ENCODE peak calls at places on chromosomes 2 and 18, in ten cellular contexts. One of them, this sample, is unnamed.

GRCh38 chr2:108870069-108870644 is 83.6 kb downstream of the CCDC138 start:
- DNase-seq in immature natural killer cell: no peak
- DNase-seq in GDM1: no peak
- DNase-seq in NCI-H69: no peak
- DNase-seq in germinal center: no peak
- DNase-seq in HL-60: no peak
- DNase-seq in activated CD8-positive, alpha-beta T cell treated with anti-CD3 and anti-CD28 coated beads for 36 hours: no peak
- DNase-seq in iris pigment epithelial cell: no peak
- DNase-seq in activated CD4-positive, alpha-beta T cell treated with anti-CD3 and anti-CD28 coated beads for 24 hours: no peak
- DNase-seq in NCI-H2171: no peak
- DNase-seq in this sample: no peak

GRCh38 chr2:152036611-152037469 is 62.0 kb downstream of the CACNB4 start:
- DNase-seq in immature natural killer cell: peak
- DNase-seq in GDM1: peak
- DNase-seq in NCI-H69: peak
- DNase-seq in germinal center: peak
- DNase-seq in HL-60: peak
- DNase-seq in activated CD8-positive, alpha-beta T cell treated with anti-CD3 and anti-CD28 coated beads for 36 hours: peak
- DNase-seq in iris pigment epithelial cell: peak
- DNase-seq in activated CD4-positive, alpha-beta T cell treated with anti-CD3 and anti-CD28 coated beads for 24 hours: peak
- DNase-seq in NCI-H2171: peak
- DNase-seq in this sample: peak

GRCh38 chr18:9659499-9660387 is 45.4 kb upstream of the PPP4R1 start:
- DNase-seq in immature natural killer cell: no peak
- DNase-seq in GDM1: no peak
- DNase-seq in NCI-H69: no peak
- DNase-seq in germinal center: no peak
- DNase-seq in HL-60: no peak
- DNase-seq in activated CD8-positive, alpha-beta T cell treated with anti-CD3 and anti-CD28 coated beads for 36 hours: no peak
- DNase-seq in iris pigment epithelial cell: no peak
- DNase-seq in activated CD4-positive, alpha-beta T cell treated with anti-CD3 and anti-CD28 coated beads for 24 hours: no peak
- DNase-seq in NCI-H2171: no peak
- DNase-seq in this sample: no peak

GRCh38 chr2:85710687-85711577 is 16.8 kb downstream of the GNLY start:
- DNase-seq in immature natural killer cell: no peak
- DNase-seq in GDM1: no peak
- DNase-seq in NCI-H69: no peak
- DNase-seq in germinal center: no peak
- DNase-seq in HL-60: peak
- DNase-seq in activated CD8-positive, alpha-beta T cell treated with anti-CD3 and anti-CD28 coated beads for 36 hours: no peak
- DNase-seq in iris pigment epithelial cell: peak
- DNase-seq in activated CD4-positive, alpha-beta T cell treated with anti-CD3 and anti-CD28 coated beads for 24 hours: no peak
- DNase-seq in NCI-H2171: no peak
- DNase-seq in this sample: peak

GRCh38 chr2:85949280-85949679 is 60.5 kb upstream of the ST3GAL5 start:
- DNase-seq in immature natural killer cell: no peak
- DNase-seq in GDM1: no peak
- DNase-seq in NCI-H69: peak
- DNase-seq in germinal center: no peak
- DNase-seq in HL-60: no peak
- DNase-seq in activated CD8-positive, alpha-beta T cell treated with anti-CD3 and anti-CD28 coated beads for 36 hours: no peak
- DNase-seq in iris pigment epithelial cell: no peak
- DNase-seq in activated CD4-positive, alpha-beta T cell treated with anti-CD3 and anti-CD28 coated beads for 24 hours: no peak
- DNase-seq in NCI-H2171: no peak
- DNase-seq in this sample: no peak

GRCh38 chr18:59461171-59461570 is 102.1 kb upstream of the LMAN1 start:
- DNase-seq in immature natural killer cell: no peak
- DNase-seq in GDM1: no peak
- DNase-seq in NCI-H69: peak
- DNase-seq in germinal center: no peak
- DNase-seq in HL-60: no peak
- DNase-seq in activated CD8-positive, alpha-beta T cell treated with anti-CD3 and anti-CD28 coated beads for 36 hours: no peak
- DNase-seq in iris pigment epithelial cell: no peak
- DNase-seq in activated CD4-positive, alpha-beta T cell treated with anti-CD3 and anti-CD28 coated beads for 24 hours: no peak
- DNase-seq in NCI-H2171: no peak
- DNase-seq in this sample: no peak

GRCh38 chr2:203471323-203471722 is 63.8 kb downstream of the RAPH1 start:
- DNase-seq in immature natural killer cell: no peak
- DNase-seq in GDM1: no peak
- DNase-seq in NCI-H69: no peak
- DNase-seq in germinal center: no peak
- DNase-seq in HL-60: no peak
- DNase-seq in activated CD8-positive, alpha-beta T cell treated with anti-CD3 and anti-CD28 coated beads for 36 hours: no peak
- DNase-seq in iris pigment epithelial cell: no peak
- DNase-seq in activated CD4-positive, alpha-beta T cell treated with anti-CD3 and anti-CD28 coated beads for 24 hours: no peak
- DNase-seq in NCI-H2171: no peak
- DNase-seq in this sample: no peak

GRCh38 chr2:228181098-228182019 is at the start of gene SPHKAP:
- DNase-seq in immature natural killer cell: no peak
- DNase-seq in GDM1: no peak
- DNase-seq in NCI-H69: no peak
- DNase-seq in germinal center: no peak
- DNase-seq in HL-60: no peak
- DNase-seq in activated CD8-positive, alpha-beta T cell treated with anti-CD3 and anti-CD28 coated beads for 36 hours: no peak
- DNase-seq in iris pigment epithelial cell: no peak
- DNase-seq in activated CD4-positive, alpha-beta T cell treated with anti-CD3 and anti-CD28 coated beads for 24 hours: no peak
- DNase-seq in NCI-H2171: no peak
- DNase-seq in this sample: peak

GRCh38 chr18:8890957-8891464 is 185.7 kb downstream of the MTCL1 start:
- DNase-seq in immature natural killer cell: no peak
- DNase-seq in GDM1: no peak
- DNase-seq in NCI-H69: peak
- DNase-seq in germinal center: no peak
- DNase-seq in HL-60: no peak
- DNase-seq in activated CD8-positive, alpha-beta T cell treated with anti-CD3 and anti-CD28 coated beads for 36 hours: no peak
- DNase-seq in iris pigment epithelial cell: peak
- DNase-seq in activated CD4-positive, alpha-beta T cell treated with anti-CD3 and anti-CD28 coated beads for 24 hours: no peak
- DNase-seq in NCI-H2171: no peak
- DNase-seq in this sample: peak

GRCh38 chr2:45024600-45025291 is 15.5 kb upstream of the SIX2 start:
- DNase-seq in immature natural killer cell: no peak
- DNase-seq in GDM1: no peak
- DNase-seq in NCI-H69: no peak
- DNase-seq in germinal center: no peak
- DNase-seq in HL-60: no peak
- DNase-seq in activated CD8-positive, alpha-beta T cell treated with anti-CD3 and anti-CD28 coated beads for 36 hours: no peak
- DNase-seq in iris pigment epithelial cell: peak
- DNase-seq in activated CD4-positive, alpha-beta T cell treated with anti-CD3 and anti-CD28 coated beads for 24 hours: no peak
- DNase-seq in NCI-H2171: peak
- DNase-seq in this sample: no peak

GRCh38 chr2:120161190-120161589 is 62.0 kb downstream of the TMEM185B start:
- DNase-seq in immature natural killer cell: no peak
- DNase-seq in GDM1: no peak
- DNase-seq in NCI-H69: no peak
- DNase-seq in germinal center: no peak
- DNase-seq in HL-60: no peak
- DNase-seq in activated CD8-positive, alpha-beta T cell treated with anti-CD3 and anti-CD28 coated beads for 36 hours: no peak
- DNase-seq in iris pigment epithelial cell: peak
- DNase-seq in activated CD4-positive, alpha-beta T cell treated with anti-CD3 and anti-CD28 coated beads for 24 hours: no peak
- DNase-seq in NCI-H2171: no peak
- DNase-seq in this sample: no peak

GRCh38 chr2:42764096-42764495 is at the start of gene OXER1:
- DNase-seq in immature natural killer cell: no peak
- DNase-seq in GDM1: peak
- DNase-seq in NCI-H69: no peak
- DNase-seq in germinal center: no peak
- DNase-seq in HL-60: peak
- DNase-seq in activated CD8-positive, alpha-beta T cell treated with anti-CD3 and anti-CD28 coated beads for 36 hours: no peak
- DNase-seq in iris pigment epithelial cell: no peak
- DNase-seq in activated CD4-positive, alpha-beta T cell treated with anti-CD3 and anti-CD28 coated beads for 24 hours: no peak
- DNase-seq in NCI-H2171: no peak
- DNase-seq in this sample: no peak

This sample was measured in left kidney.